ENCODE peak calls at places on chromosomes 13 and 19, in eight cellular contexts. One of them, this sample, is unnamed.

GRCh38 chr19:58218899-58219298 is 9.8 kb upstream of the ZNF544 start:
- DNase-seq in anterior cingulate cortex: no peak
- DNase-seq in RWPE2: no peak
- DNase-seq in naive thymus-derived CD8-positive, alpha-beta T cell: no peak
- DNase-seq in sciatic nerve: no peak
- DNase-seq in stimulated activated CD8-positive, alpha-beta memory T cell treated with anti-CD3 and anti-CD28 coated beads, Interleukin-15, amount 100 ng/mL, for 4 hours: no peak
- DNase-seq in Kasumi-1: no peak
- DNase-seq in EL: peak
- DNase-seq in this sample: no peak

GRCh38 chr13:76860706-76861105 is 25.5 kb downstream of the KCTD12 start:
- DNase-seq in anterior cingulate cortex: no peak
- DNase-seq in RWPE2: no peak
- DNase-seq in naive thymus-derived CD8-positive, alpha-beta T cell: no peak
- DNase-seq in sciatic nerve: no peak
- DNase-seq in stimulated activated CD8-positive, alpha-beta memory T cell treated with anti-CD3 and anti-CD28 coated beads, Interleukin-15, amount 100 ng/mL, for 4 hours: no peak
- DNase-seq in Kasumi-1: no peak
- DNase-seq in EL: no peak
- DNase-seq in this sample: no peak

GRCh38 chr19:45782820-45783785 is 813 bp upstream of the DMPK start:
- DNase-seq in anterior cingulate cortex: no peak
- DNase-seq in RWPE2: no peak
- DNase-seq in naive thymus-derived CD8-positive, alpha-beta T cell: no peak
- DNase-seq in sciatic nerve: no peak
- DNase-seq in stimulated activated CD8-positive, alpha-beta memory T cell treated with anti-CD3 and anti-CD28 coated beads, Interleukin-15, amount 100 ng/mL, for 4 hours: no peak
- DNase-seq in Kasumi-1: no peak
- DNase-seq in EL: peak
- DNase-seq in this sample: no peak

GRCh38 chr19:49857061-49857833 is 6.3 kb downstream of the PTOV1 start:
- DNase-seq in anterior cingulate cortex: no peak
- DNase-seq in RWPE2: no peak
- DNase-seq in naive thymus-derived CD8-positive, alpha-beta T cell: no peak
- DNase-seq in sciatic nerve: no peak
- DNase-seq in stimulated activated CD8-positive, alpha-beta memory T cell treated with anti-CD3 and anti-CD28 coated beads, Interleukin-15, amount 100 ng/mL, for 4 hours: no peak
- DNase-seq in Kasumi-1: no peak
- DNase-seq in EL: no peak
- DNase-seq in this sample: no peak

GRCh38 chr13:42991892-42992584 is at the start of gene EPSTI1:
- DNase-seq in anterior cingulate cortex: no peak
- DNase-seq in RWPE2: peak
- DNase-seq in naive thymus-derived CD8-positive, alpha-beta T cell: peak
- DNase-seq in sciatic nerve: peak
- DNase-seq in stimulated activated CD8-positive, alpha-beta memory T cell treated with anti-CD3 and anti-CD28 coated beads, Interleukin-15, amount 100 ng/mL, for 4 hours: peak
- DNase-seq in Kasumi-1: peak
- DNase-seq in EL: peak
- DNase-seq in this sample: peak

GRCh38 chr13:99657848-99658265 is 156.6 kb downstream of the TM9SF2 start:
- DNase-seq in anterior cingulate cortex: no peak
- DNase-seq in RWPE2: no peak
- DNase-seq in naive thymus-derived CD8-positive, alpha-beta T cell: peak
- DNase-seq in sciatic nerve: peak
- DNase-seq in stimulated activated CD8-positive, alpha-beta memory T cell treated with anti-CD3 and anti-CD28 coated beads, Interleukin-15, amount 100 ng/mL, for 4 hours: no peak
- DNase-seq in Kasumi-1: peak
- DNase-seq in EL: no peak
- DNase-seq in this sample: peak

GRCh38 chr13:94710881-94711560 is 1.3 kb downstream of the SOX21 start:
- DNase-seq in anterior cingulate cortex: no peak
- DNase-seq in RWPE2: peak
- DNase-seq in naive thymus-derived CD8-positive, alpha-beta T cell: no peak
- DNase-seq in sciatic nerve: no peak
- DNase-seq in stimulated activated CD8-positive, alpha-beta memory T cell treated with anti-CD3 and anti-CD28 coated beads, Interleukin-15, amount 100 ng/mL, for 4 hours: no peak
- DNase-seq in Kasumi-1: peak
- DNase-seq in EL: peak
- DNase-seq in this sample: no peak

GRCh38 chr19:40234429-40235237 is 8.1 kb upstream of the CCNP start:
- DNase-seq in anterior cingulate cortex: no peak
- DNase-seq in RWPE2: peak
- DNase-seq in naive thymus-derived CD8-positive, alpha-beta T cell: no peak
- DNase-seq in sciatic nerve: no peak
- DNase-seq in stimulated activated CD8-positive, alpha-beta memory T cell treated with anti-CD3 and anti-CD28 coated beads, Interleukin-15, amount 100 ng/mL, for 4 hours: no peak
- DNase-seq in Kasumi-1: no peak
- DNase-seq in EL: no peak
- DNase-seq in this sample: no peak

GRCh38 chr13:113216165-113217056 is 7.0 kb downstream of the CUL4A start:
- DNase-seq in anterior cingulate cortex: no peak
- DNase-seq in RWPE2: no peak
- DNase-seq in naive thymus-derived CD8-positive, alpha-beta T cell: no peak
- DNase-seq in sciatic nerve: no peak
- DNase-seq in stimulated activated CD8-positive, alpha-beta memory T cell treated with anti-CD3 and anti-CD28 coated beads, Interleukin-15, amount 100 ng/mL, for 4 hours: no peak
- DNase-seq in Kasumi-1: no peak
- DNase-seq in EL: peak
- DNase-seq in this sample: no peak

This sample was measured in naive B cell.